ENCODE peak calls at places on chromosomes 11 and 22, in ten cellular contexts. V is MM.1S, C is stomach, U is kidney, J is sigmoid colon, Y is WERI-Rb-1, F is fibroblast of lung, I is heart right ventricle, T is transverse colon, E is upper lobe of right lung. R is an unnamed sample.

GRCh38 chr11:122202161-122202950 is 86.3 kb upstream of the BLID start:
- DNase-seq in U (no peak), F (peak), Y (no peak), V (no peak), I (peak), T (no peak), C (no peak), J (peak), E (no peak), R (no peak)

GRCh38 chr11:13184295-13184794 is 93.2 kb upstream of the BMAL1 start:
- DNase-seq in C (no peak), T (no peak), I (no peak), J (no peak), Y (no peak), F (no peak), V (no peak), U (no peak), E (no peak), R (no peak)

GRCh38 chr22:44567846-44568493 is 69.9 kb upstream of the RTL6 start:
- DNase-seq in I (no peak), F (peak), Y (peak), E (peak), U (no peak), J (peak), C (peak), V (peak), T (peak), R (no peak)

GRCh38 chr11:76322593-76323341 is 58.2 kb downstream of the THAP12 start:
- DNase-seq in E (peak), I (no peak), Y (no peak), V (no peak), U (peak), C (no peak), T (no peak), F (peak), J (no peak), R (no peak)

GRCh38 chr22:49176956-49177355 is 650.7 kb downstream of the BRD1 start:
- DNase-seq in U (peak), T (no peak), E (no peak), Y (no peak), V (no peak), I (no peak), F (no peak), J (no peak), C (no peak), R (no peak)

GRCh38 chr22:44399906-44400762 is 87.4 kb upstream of the SHISAL1 start:
- DNase-seq in Y (no peak), C (peak), F (no peak), E (peak), V (no peak), I (no peak), U (peak), T (peak), J (no peak), R (peak)

GRCh38 chr22:24983151-24983550 is 30.6 kb downstream of the KIAA1671 start:
- DNase-seq in C (no peak), Y (no peak), V (no peak), F (no peak), I (no peak), U (no peak), J (no peak), E (no peak), T (no peak), R (no peak)

GRCh38 chr22:35777335-35777975 is 59.8 kb downstream of the APOL5 start:
- DNase-seq in V (no peak), E (no peak), C (no peak), I (no peak), F (peak), U (no peak), J (no peak), Y (no peak), T (no peak), R (no peak)

GRCh38 chr11:5071815-5072214 is 2.4 kb downstream of the OR52E1 start:
- DNase-seq in C (no peak), E (no peak), U (no peak), Y (no peak), J (no peak), T (no peak), V (no peak), I (no peak), F (no peak), R (no peak)

GRCh38 chr11:123100378-123101085 is 38.6 kb upstream of the HSPA8 start:
- DNase-seq in T (no peak), Y (no peak), J (peak), V (no peak), F (peak), C (no peak), E (no peak), U (no peak), I (no peak), R (no peak)

GRCh38 chr11:123707606-123708205 is 33.8 kb downstream of the ZNF202 start:
- DNase-seq in Y (peak), I (no peak), V (peak), E (no peak), C (peak), T (peak), F (peak), J (no peak), U (no peak), R (no peak)

GRCh38 chr11:72091292-72091691 is 10.6 kb downstream of the LRRC51 start:
- DNase-seq in Y (peak), C (peak), F (peak), V (peak), E (peak), T (peak), I (peak), U (no peak), J (peak), R (no peak)

GRCh38 chr11:21561589-21561988 is 631.3 kb upstream of the ANO5 start:
- DNase-seq in T (no peak), E (no peak), U (no peak), Y (no peak), C (no peak), F (peak), J (no peak), V (no peak), I (no peak), R (no peak)

GRCh38 chr11:33567004-33567403 is 133.6 kb downstream of the C11orf91 start:
- DNase-seq in I (no peak), U (no peak), C (no peak), T (no peak), F (no peak), E (no peak), Y (no peak), J (no peak), V (no peak), R (no peak)

DNA sequence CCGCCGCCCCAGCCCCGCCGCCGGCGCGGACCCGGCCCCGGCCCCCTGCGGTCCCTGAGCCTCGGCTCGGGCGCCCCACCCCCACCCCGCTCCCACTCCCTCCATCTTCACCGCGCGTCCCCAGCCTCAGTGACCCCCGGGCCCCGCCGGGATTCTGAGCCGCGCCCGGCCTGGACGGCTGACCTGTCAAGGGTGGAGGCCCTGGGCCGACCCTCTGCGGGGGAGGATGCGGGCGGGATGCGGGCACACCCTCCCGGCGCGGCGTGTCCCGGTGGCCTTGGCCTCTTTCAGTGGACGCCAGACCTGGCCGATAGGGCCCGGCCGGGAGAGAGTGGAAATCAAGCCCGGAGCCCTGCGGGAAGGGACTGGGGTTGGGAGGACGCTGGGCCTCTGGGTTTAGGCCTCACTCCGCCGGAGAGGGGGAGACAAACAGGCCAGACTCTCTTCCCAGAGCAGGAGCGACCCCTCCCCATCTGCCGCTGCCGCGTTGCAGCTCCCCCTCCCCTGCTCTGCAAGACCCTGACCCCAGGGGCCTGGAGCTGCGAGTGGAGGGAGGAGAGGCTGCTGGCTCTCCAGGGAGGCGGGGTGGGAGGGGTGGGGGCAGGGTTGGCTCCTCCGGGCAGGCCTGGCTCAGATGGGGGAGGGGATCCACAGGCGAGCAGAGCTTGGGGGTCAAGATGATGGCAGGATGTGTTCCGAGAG is 525 bp downstream of the MAPK8IP2 start:
- DNase-seq in E (no peak), J (no peak), V (no peak), T (no peak), I (peak), C (no peak), Y (peak), F (no peak), U (peak), R (no peak)
- H3K4me3 ChIP-seq in E (peak), J (peak), V (no peak), T (peak), I (peak), C (peak), Y (peak), F (no peak), U (no peak), R (peak)

GRCh38 chr11:64845125-64845735 is 777 bp upstream of the CDC42BPG start:
- DNase-seq in Y (no peak), C (no peak), E (no peak), V (no peak), I (no peak), T (peak), U (no peak), F (no peak), J (no peak), R (no peak)

GRCh38 chr11:64842366-64842759 is 2.1 kb downstream of the CDC42BPG start:
- DNase-seq in J (no peak), U (no peak), Y (no peak), F (no peak), C (no peak), E (no peak), T (no peak), I (no peak), V (no peak), R (no peak)

GRCh38 chr11:64843971-64844329 is 503 bp downstream of the CDC42BPG start:
- DNase-seq in I (no peak), Y (peak), V (no peak), U (no peak), E (no peak), F (no peak), C (no peak), T (no peak), J (no peak), R (no peak)

GRCh38 chr11:64842851-64843841 is 1.3 kb downstream of the CDC42BPG start:
- DNase-seq in U (peak), F (no peak), V (no peak), J (no peak), T (peak), Y (peak), E (peak), C (peak), I (no peak), R (no peak)

DNA sequence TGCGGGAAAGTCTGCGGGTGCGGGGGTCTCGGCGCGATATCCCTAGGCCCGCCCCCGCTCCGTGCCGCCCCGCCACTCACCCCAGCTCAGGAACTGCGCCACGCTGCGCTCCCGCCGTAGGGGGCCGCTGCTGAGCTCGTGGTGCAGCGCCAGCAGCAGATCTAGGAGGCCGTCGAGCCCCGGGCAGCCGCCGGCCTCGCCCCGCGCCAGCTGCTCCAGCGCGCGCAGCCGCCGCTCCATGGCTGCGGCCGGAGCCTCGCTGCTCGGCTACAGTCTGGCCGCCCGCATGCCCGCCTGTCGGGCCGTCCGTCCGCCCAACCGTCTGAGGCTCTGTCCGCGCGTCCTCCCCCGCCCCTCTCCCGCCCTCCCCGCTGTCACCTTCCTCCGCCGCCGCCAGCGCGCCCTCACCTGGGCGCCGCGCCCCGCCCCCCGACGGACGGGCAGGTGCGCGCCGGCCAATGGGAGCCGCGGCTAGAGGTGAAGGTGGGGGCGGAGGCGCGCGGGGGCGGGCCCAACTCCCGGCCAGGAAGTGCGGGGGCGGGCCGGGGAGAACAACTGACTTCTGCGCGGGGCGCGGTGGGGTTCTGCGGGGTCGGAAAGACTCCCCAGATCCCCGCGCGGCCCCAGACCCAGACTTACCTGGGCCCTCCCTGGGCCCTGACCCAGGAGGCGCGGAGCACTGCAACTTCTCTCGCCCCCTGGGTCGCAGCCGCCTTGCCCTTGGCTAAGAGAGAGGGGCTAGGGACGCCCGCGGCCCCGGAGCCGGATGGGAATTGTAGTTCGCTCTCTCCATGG is at the start of gene CDC42BPG:
- DNase-seq in T (peak), C (peak), V (peak), U (peak), I (peak), Y (peak), F (peak), E (peak), J (no peak), R (no peak)
- TF ChIP-seq CTCF in T (peak), C (peak), V (peak), U (peak), I (peak), Y (peak), F (peak), E (peak), J (peak), R (peak)

DNA sequence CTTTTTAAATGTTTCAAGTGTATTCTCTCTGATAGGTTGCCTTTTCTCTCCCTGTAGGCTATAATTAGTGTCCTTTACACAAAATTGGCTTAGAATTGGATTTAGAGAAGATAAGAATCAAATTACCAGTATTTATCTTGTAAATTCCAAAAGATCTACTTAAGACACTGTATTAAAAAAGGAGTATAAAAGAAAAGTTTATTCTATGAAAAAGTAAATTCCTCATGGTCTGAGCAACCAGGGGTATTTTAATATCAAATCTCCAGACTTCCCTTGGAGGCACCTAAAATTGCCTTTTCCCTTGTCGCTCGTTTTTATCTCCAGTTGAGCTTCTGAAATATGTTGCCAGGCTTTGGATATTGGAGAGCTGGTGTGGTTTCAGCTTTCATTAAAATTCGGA is 36.4 kb downstream of the ZBTB16 start:
- DNase-seq in J (no peak), T (no peak), C (no peak), Y (no peak), V (no peak), U (no peak), E (no peak), F (no peak), I (no peak), R (no peak)
- H3K27ac ChIP-seq in J (no peak), T (no peak), C (no peak), Y (no peak), V (no peak), U (no peak), E (peak), F (no peak), I (no peak), R (no peak)

DNA sequence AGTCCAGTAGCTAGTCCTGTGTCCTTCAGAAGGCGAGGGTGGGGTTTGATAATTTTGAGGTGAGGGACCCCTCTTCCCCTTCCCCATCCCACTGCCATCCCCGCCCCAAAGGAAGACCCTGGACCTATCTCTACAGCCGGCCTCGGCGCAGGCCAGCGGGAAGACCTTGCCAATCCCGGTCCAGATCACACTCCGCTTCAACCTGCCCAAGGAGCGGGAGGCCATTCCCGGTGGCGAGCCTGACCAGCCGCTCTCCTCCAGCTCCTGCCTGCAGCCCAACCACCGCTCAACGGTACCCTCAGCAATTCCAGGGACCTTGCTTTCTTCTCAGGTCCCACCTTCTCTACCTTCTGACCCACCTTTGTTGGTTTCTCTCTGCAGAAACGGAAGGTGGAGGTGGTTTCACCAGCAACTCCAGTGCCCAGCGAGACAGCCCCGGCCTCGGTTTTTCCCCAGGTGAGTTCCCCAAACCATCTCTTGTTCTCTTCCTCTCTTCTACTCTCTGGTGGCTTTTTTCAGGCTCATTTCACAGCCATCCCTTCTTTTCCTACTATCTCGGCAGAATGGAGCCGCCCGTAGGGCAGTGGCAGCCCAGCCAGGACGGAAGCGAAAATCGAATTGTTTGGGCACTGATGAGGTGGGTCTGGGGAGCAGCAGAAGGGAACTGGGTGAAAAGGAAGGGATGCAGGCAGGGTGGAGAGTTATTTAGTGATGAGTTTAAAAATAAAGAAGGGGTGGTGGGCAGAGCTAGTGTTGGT is 1.3 kb downstream of the KAT5 start:
- DNase-seq in T (no peak), Y (no peak), J (no peak), E (no peak), I (no peak), F (no peak), U (peak), C (no peak), V (no peak), R (no peak)
- H3K4me3 ChIP-seq in T (no peak), Y (no peak), J (no peak), E (peak), I (peak), F (peak), U (peak), C (no peak), V (peak), R (peak)

GRCh38 chr11:27701262-27702105 is 1.2 kb upstream of the BDNF start:
- DNase-seq in T (peak), I (peak), E (peak), C (no peak), J (no peak), Y (peak), U (no peak), V (peak), F (peak), R (no peak)
- TF ChIP-seq CTCF in T (no peak), I (peak), E (peak), C (no peak), J (no peak), Y (peak), U (no peak), V (peak), F (peak), R (no peak)

DNA sequence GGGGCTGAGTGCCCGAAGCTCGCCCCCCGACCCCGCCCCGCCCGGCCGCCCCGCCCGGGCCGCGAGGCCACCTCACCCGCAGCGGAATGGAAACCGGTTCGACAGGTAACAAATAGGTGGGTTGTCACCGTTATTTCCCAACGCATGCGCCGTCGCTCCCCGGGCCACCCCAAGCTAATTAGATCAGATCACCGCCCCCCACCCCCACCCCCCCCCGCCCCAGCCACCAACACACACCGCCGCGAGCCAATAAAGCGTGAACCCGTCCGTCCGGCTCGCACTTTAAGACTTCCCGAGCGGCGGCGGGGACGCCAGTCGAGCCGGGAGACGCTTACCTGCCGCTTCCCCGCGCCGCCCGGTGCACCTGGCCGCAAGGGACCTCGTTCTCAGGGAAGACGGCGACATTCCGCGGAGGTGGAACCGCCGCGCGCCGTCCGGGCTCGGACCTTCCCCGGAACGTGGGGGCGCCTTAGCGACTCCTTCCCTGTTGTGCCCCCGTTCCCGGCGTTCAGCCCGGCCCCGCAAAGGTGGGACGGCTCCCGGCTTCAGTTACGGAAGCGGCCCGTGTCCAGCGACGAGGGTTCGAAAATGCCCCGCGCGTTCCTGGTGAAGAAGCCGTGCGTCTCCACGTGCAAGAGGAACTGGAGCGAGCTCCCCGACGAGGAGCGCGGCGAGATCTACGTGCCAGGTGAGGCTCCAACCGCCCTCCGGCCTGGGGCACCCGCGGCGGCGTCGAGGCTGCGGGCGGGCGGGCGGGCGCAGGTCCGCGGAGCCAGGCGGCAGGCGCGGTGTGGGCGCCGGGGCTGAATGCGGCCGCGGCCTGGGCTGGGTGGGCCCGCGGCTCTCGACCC is at the start of gene OVOL1:
- DNase-seq in C (peak), Y (no peak), I (no peak), J (no peak), V (no peak), U (peak), F (no peak), T (peak), E (peak), R (no peak)
- H3K27ac ChIP-seq in C (peak), Y (no peak), I (no peak), J (no peak), V (no peak), U (peak), F (no peak), T (peak), E (no peak), R (no peak)

DNA sequence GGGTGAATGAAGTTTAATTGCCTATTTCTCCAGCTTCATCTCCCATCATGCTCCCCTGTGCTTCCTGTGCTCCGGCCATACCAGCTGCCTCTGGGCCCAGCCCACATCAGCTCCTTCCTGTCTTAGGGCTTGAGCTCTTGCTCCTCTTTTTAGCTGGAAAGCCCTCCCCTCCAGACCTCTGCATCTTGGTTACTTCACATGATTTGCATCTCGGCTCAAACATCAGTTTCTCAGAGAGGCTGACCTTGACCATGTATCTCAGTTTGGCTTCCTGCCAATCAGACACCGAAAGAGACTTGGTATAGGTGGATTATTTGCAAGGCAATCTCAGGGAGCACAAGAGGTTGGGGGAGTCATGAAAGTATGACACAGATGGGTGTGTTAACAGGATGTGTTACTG is 73.2 kb upstream of the TIMP3 start:
- DNase-seq in E (no peak), J (no peak), U (no peak), F (no peak), I (no peak), Y (no peak), T (no peak), C (no peak), V (peak), R (no peak)
- H3K4me3 ChIP-seq in E (no peak), J (no peak), U (no peak), F (no peak), I (no peak), Y (no peak), T (no peak), C (no peak), V (no peak), R (no peak)